ENCODE peak calls at places on chromosome 11, in seven cellular contexts. G is HCT116, Q is dorsolateral prefrontal cortex, B is testis, V is PC-3, R is suprapubic skin, S is kidney. C is an unnamed sample.

GRCh38 chr11:44855138-44855849 is 95.4 kb downstream of the TP53I11 start:
- DNase-seq in G (no peak), Q (no peak), B (no peak), V (peak), R (no peak), S (no peak), C (no peak)

GRCh38 chr11:83280256-83280655 is 5.9 kb downstream of the CCDC90B start:
- DNase-seq in G (no peak), Q (no peak), B (no peak), V (no peak), R (no peak), S (no peak), C (no peak)

GRCh38 chr11:129317564-129317963 is 58.1 kb upstream of the BARX2 start:
- DNase-seq in G (no peak), Q (no peak), B (no peak), V (peak), R (no peak), S (no peak), C (no peak)

GRCh38 chr11:105000797-105001196 is 22.2 kb downstream of the CASP5 start:
- DNase-seq in G (peak), Q (no peak), B (peak), V (no peak), R (no peak), S (no peak), C (no peak)

GRCh38 chr11:95977534-95978174 is 53.7 kb upstream of the MTMR2 start:
- DNase-seq in G (no peak), Q (no peak), B (no peak), V (peak), R (no peak), S (no peak), C (no peak)

GRCh38 chr11:87583931-87584330 is 546.2 kb downstream of the TMEM135 start:
- DNase-seq in G (no peak), Q (no peak), B (no peak), V (no peak), R (no peak), S (no peak), C (no peak)

GRCh38 chr11:65485820-65486219 is 13.0 kb upstream of the MALAT1 start:
- DNase-seq in G (no peak), Q (no peak), B (no peak), V (no peak), R (no peak), S (no peak), C (no peak)

GRCh38 chr11:44968510-44968909 is 17.8 kb upstream of the TP53I11 start:
- DNase-seq in G (no peak), Q (no peak), B (no peak), V (no peak), R (no peak), S (no peak), C (no peak)

GRCh38 chr11:117175104-117175503 is 3.4 kb upstream of the SIDT2 start:
- DNase-seq in G (no peak), Q (no peak), B (no peak), V (no peak), R (no peak), S (no peak), C (peak)

GRCh38 chr11:69157156-69157821 is 1.6 kb downstream of the SMIM38 start:
- DNase-seq in G (no peak), Q (peak), B (peak), V (no peak), R (no peak), S (no peak), C (peak)

GRCh38 chr11:120344302-120345004 is 8.2 kb downstream of the ARHGEF12 start:
- DNase-seq in G (peak), Q (no peak), B (no peak), V (peak), R (no peak), S (no peak), C (no peak)

GRCh38 chr11:110199184-110199981 is 97.0 kb downstream of the RDX start:
- DNase-seq in G (no peak), Q (no peak), B (no peak), V (peak), R (no peak), S (no peak), C (no peak)
- H3K27ac ChIP-seq in G (no peak), Q (no peak), B (no peak), V (peak), R (no peak), S (peak), C (no peak)

GRCh38 chr11:76665921-76666351 is 4.6 kb downstream of the LRRC32 start:
- DNase-seq in G (no peak), Q (no peak), B (no peak), V (no peak), R (peak), S (peak), C (no peak)
- H3K27ac ChIP-seq in G (no peak), Q (no peak), B (no peak), V (no peak), R (peak), S (peak), C (no peak)

GRCh38 chr11:75635009-75635909 is 33.6 kb downstream of the MAP6 start:
- DNase-seq in G (no peak), Q (no peak), B (peak), V (no peak), R (no peak), S (peak), C (no peak)

GRCh38 chr11:75644370-75644769 is 24.5 kb downstream of the MAP6 start:
- DNase-seq in G (no peak), Q (no peak), B (no peak), V (no peak), R (no peak), S (no peak), C (no peak)

GRCh38 chr11:75642402-75643113 is 26.3 kb downstream of the MAP6 start:
- DNase-seq in G (no peak), Q (no peak), B (no peak), V (peak), R (no peak), S (no peak), C (no peak)

GRCh38 chr11:75637998-75638397 is 30.8 kb downstream of the MAP6 start:
- DNase-seq in G (no peak), Q (no peak), B (no peak), V (no peak), R (no peak), S (no peak), C (no peak)

GRCh38 chr11:75639752-75640151 is 29.1 kb downstream of the MAP6 start:
- DNase-seq in G (no peak), Q (peak), B (peak), V (no peak), R (no peak), S (peak), C (peak)
- H3K27ac ChIP-seq in G (no peak), Q (no peak), B (no peak), V (no peak), R (no peak), S (no peak), C (no peak)

GRCh38 chr11:58845342-58845741 is 838 bp upstream of the GLYATL2 start:
- DNase-seq in G (no peak), Q (no peak), B (no peak), V (no peak), R (no peak), S (no peak), C (no peak)
- H3K27ac ChIP-seq in G (no peak), Q (no peak), B (no peak), V (no peak), R (no peak), S (no peak), C (no peak)

GRCh38 chr11:1872267-1872985 is 19.3 kb downstream of the PRR33 start:
- DNase-seq in G (no peak), Q (no peak), B (no peak), V (no peak), R (no peak), S (peak), C (no peak)
- H3K27ac ChIP-seq in G (no peak), Q (no peak), B (no peak), V (no peak), R (peak), S (no peak), C (no peak)

GRCh38 chr11:23539556-23539955 is 679.3 kb upstream of the CCDC179 start:
- DNase-seq in G (no peak), Q (no peak), B (no peak), V (no peak), R (no peak), S (no peak), C (no peak)

GRCh38 chr11:23543651-23544216 is 683.5 kb upstream of the CCDC179 start:
- DNase-seq in G (no peak), Q (no peak), B (no peak), V (no peak), R (no peak), S (no peak), C (no peak)

GRCh38 chr11:23540101-23540561 is 679.9 kb upstream of the CCDC179 start:
- DNase-seq in G (no peak), Q (no peak), B (peak), V (peak), R (no peak), S (no peak), C (no peak)

GRCh38 chr11:23542816-23543215 is 682.5 kb upstream of the CCDC179 start:
- DNase-seq in G (no peak), Q (no peak), B (no peak), V (no peak), R (no peak), S (no peak), C (no peak)

GRCh38 chr11:23542171-23542570 is 681.9 kb upstream of the CCDC179 start:
- DNase-seq in G (no peak), Q (no peak), B (no peak), V (no peak), R (no peak), S (no peak), C (no peak)
- H3K27ac ChIP-seq in G (no peak), Q (no peak), B (no peak), V (no peak), R (no peak), S (no peak), C (no peak)

DNA sequence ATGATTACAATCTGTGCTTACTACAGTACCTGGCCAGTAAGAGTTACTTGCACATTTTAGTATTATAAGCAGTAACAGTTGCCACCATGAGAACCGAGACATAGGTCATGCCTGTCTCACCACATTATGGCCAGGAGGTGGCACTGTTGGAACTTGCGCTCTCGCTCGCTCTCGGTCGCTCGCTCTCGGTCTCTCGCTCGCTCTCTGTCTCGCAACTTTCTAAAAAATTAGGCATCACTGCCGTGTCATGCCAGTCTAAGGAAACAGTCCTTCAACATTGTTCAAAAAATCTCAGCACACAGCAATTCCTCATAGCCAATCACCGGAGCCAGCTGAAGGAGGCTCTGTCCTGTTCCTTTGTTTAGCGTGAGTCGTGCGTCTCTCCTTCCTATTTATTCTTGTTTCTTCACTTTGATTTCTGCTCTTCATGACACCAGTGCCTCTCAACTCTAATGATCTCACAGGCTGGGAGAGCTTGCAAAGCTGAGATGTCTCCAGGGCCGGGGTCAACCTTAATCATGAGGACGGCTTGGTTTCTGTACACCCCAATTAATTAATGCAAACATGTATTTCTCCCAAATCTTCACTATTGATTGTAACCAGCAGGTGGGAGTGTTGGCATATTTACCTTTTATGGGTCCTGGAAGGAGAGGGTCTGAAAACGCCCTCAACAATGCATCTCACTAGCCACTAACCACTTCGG is 6.3 kb upstream of the ADAMTS8 start:
- DNase-seq in G (peak), Q (peak), B (peak), V (peak), R (peak), S (no peak), C (peak)
- H3K27ac ChIP-seq in G (no peak), Q (no peak), B (peak), V (peak), R (peak), S (no peak), C (peak)

C was measured in substantia nigra.